ENCODE peak calls at places on chromosomes 3 and 15, in eight cellular contexts. J is mucosa of descending colon, T is uterus, D is sigmoid colon, P is aorta, I is endothelial cell of umbilical vein, A is astrocyte, G is IMR-90. R is an unnamed sample. For H3K4me1, the result is how much of the 10 kb centered on the place peaks cover.

GRCh38 chr3:189635385-189635784 is 4.2 kb downstream of the TP63 start:
- DNase-seq in D (no peak), A (no peak), P (no peak), G (no peak), J (no peak), I (no peak), T (no peak), R (no peak)

GRCh38 chr3:57446318-57446841 is 97.8 kb downstream of the DNAH12 start:
- DNase-seq in G (no peak), I (no peak), A (peak), J (no peak), D (no peak), T (no peak), P (no peak), R (no peak)

GRCh38 chr3:119368243-119368800 is 74.1 kb downstream of the ARHGAP31 start:
- DNase-seq in A (no peak), G (no peak), P (no peak), T (no peak), I (no peak), D (no peak), J (no peak), R (no peak)

GRCh38 chr3:128502712-128503111 is 9.7 kb upstream of the GATA2 start:
- DNase-seq in J (no peak), T (no peak), A (no peak), G (no peak), I (no peak), D (no peak), P (no peak), R (no peak)

GRCh38 chr15:57911247-57911646 is 154.3 kb downstream of the ALDH1A2 start:
- DNase-seq in P (no peak), J (no peak), D (no peak), G (no peak), A (no peak), T (no peak), I (peak), R (no peak)

GRCh38 chr3:60573494-60573893 is 677.8 kb downstream of the FHIT start:
- DNase-seq in P (no peak), T (no peak), I (no peak), D (no peak), A (peak), G (peak), J (no peak), R (no peak)

GRCh38 chr3:100789582-100789981 is 80.3 kb downstream of the TFG start:
- DNase-seq in T (no peak), I (no peak), A (no peak), J (no peak), D (no peak), P (no peak), G (peak), R (no peak)

GRCh38 chr3:101744811-101745210 is 20.4 kb downstream of the CEP97 start:
- DNase-seq in A (no peak), T (no peak), G (no peak), J (no peak), D (no peak), I (no peak), P (no peak), R (no peak)

GRCh38 chr3:110814170-110815007 is 257.2 kb upstream of the NECTIN3 start:
- DNase-seq in T (no peak), P (no peak), A (peak), D (no peak), J (peak), I (peak), G (peak), R (no peak)

GRCh38 chr15:31402511-31403056 is 75.9 kb downstream of the KLF13 start:
- DNase-seq in J (no peak), A (no peak), G (peak), I (no peak), P (peak), D (peak), T (no peak), R (peak)

GRCh38 chr3:179348325-179349013 is 960 bp downstream of the MFN1 start:
- DNase-seq in G (no peak), T (no peak), P (no peak), J (peak), I (peak), D (no peak), A (no peak), R (no peak)

GRCh38 chr3:173938159-173938558 is 540.6 kb downstream of the NLGN1 start:
- DNase-seq in P (no peak), J (no peak), A (peak), D (no peak), G (peak), I (peak), T (no peak), R (no peak)

GRCh38 chr3:59432676-59433075 is 382.9 kb upstream of the CFAP20DC start:
- DNase-seq in D (no peak), A (peak), G (peak), I (no peak), J (no peak), T (no peak), P (no peak), R (no peak)

GRCh38 chr3:32817195-32817560 is 619 bp upstream of the TRIM71 start:
- DNase-seq in D (no peak), J (no peak), T (no peak), P (no peak), I (no peak), A (no peak), G (no peak), R (no peak)

DNA sequence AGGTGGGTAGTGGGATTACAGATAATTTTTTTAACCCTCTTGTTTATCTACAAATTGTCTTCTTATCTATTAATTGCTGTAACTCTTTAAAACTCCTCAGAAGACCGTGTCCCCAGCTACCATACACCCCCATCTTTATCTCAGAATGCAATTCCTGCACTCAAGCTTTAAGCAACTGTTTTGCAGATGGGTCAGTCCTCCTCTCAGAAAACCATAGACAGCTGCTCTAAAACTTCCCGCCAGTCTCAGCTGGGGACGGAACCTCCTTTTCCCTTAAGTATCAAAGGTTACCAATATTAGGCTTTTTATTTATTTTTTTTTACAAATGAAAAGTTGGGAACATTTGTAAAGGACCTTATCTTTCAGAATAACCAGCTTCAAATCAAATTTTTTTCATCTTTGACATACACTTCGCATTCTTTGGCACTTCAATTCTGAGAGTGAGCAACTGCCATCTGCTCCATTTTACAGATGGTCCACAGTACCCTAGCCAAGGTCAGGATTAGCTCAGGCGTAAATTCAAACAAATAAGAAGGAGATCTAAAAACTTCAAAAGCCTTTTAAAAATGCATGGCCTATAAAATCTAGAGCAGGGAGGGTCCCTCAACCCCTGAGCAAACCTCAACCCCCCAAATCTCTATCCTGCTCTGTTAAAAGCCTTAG is 1.2 kb downstream of the GATM start:
- DNase-seq in J (no peak), G (no peak), A (no peak), P (no peak), D (no peak), T (no peak), I (no peak), R (no peak)
- H3K4me3 ChIP-seq in J (no peak), G (no peak), A (peak), P (peak), D (peak), T (peak), I (no peak), R (peak)

GRCh38 chr15:90660195-90660995 is 56.8 kb upstream of the BLM start:
- DNase-seq in J (peak), G (peak), P (peak), A (peak), T (peak), I (no peak), D (peak), R (peak)

GRCh38 chr15:90664650-90665287 is 52.4 kb upstream of the BLM start:
- DNase-seq in T (peak), D (peak), G (peak), P (peak), A (no peak), J (peak), I (peak), R (peak)

GRCh38 chr15:90667063-90667754 is 49.9 kb upstream of the BLM start:
- DNase-seq in A (no peak), P (no peak), J (no peak), G (no peak), T (no peak), I (no peak), D (no peak), R (peak)

GRCh38 chr15:90666135-90666909 is 50.8 kb upstream of the BLM start:
- DNase-seq in D (no peak), J (no peak), P (no peak), I (no peak), G (no peak), T (no peak), A (no peak), R (peak)

GRCh38 chr15:90665288-90666134 is 51.6 kb upstream of the BLM start:
- DNase-seq in D (peak), J (peak), G (peak), P (peak), I (peak), T (peak), A (peak), R (peak)
- H3K4me1 ChIP-seq in D (under half), J (under half), G (under half), P (under half), I (under half), T (under half), A (under half), R (under half)

DNA sequence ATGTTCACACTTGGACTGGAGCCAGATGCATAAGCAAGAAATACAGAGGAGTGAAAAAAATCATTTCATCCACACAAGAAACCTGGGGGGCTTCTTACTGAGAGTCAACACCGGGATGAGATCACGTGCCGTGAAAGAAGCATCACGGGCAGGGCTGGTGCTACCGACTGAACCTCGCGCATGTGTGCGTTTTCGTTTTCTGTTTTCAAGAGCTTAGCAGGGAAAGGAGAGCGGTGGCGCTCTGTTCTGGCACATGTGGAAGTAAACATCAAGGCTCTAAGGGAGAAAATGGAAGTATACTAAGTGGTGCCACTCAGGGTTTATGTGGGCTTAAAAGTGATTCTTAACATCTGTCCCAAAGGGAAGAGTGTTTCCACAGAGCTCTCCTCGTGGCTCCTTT is 55.9 kb downstream of the VGLL4 start:
- DNase-seq in D (no peak), G (no peak), I (no peak), T (peak), J (no peak), P (no peak), A (no peak), R (peak)
- H3K4me3 ChIP-seq in D (peak), G (no peak), I (no peak), T (no peak), J (no peak), P (no peak), A (no peak), R (no peak)

GRCh38 chr3:68060186-68060585 is 405.8 kb upstream of the SUCLG2 start:
- DNase-seq in A (no peak), G (no peak), T (no peak), D (no peak), I (no peak), P (no peak), J (no peak), R (no peak)
- H3K4me1 ChIP-seq in A (under half), G (under half), T (under half), D (under half), I (under half), P (under half), J (under half), R (under half)

R was measured in tibial artery.